ENCODE peak calls at places on chromosomes 13 and 19, in five cellular contexts. R is heart left ventricle, E is AG10803, B is endothelial cell, G is lower leg skin. Z is an unnamed sample.
A peak's percentile ranks its signal among the peaks of the same experiment; 100 is the strongest.

GRCh38 chr19:45402469-45403070 is 2.3 kb downstream of the PPP1R13L start:
- DNase-seq in E (peak; percentile 44), B (peak; percentile 79), R (peak; percentile 55), G (no peak), Z (peak; percentile 57)

GRCh38 chr19:33767898-33768413 is 28.7 kb upstream of the KCTD15 start:
- DNase-seq in G (no peak), R (no peak), E (no peak), B (peak; percentile 91), Z (no peak)

GRCh38 chr13:24063281-24063851 is 97.2 kb upstream of the SPATA13 start:
- DNase-seq in R (peak; percentile 71), E (no peak), B (no peak), G (no peak), Z (no peak)

GRCh38 chr13:30132623-30133553 is 174.5 kb downstream of the KATNAL1 start:
- DNase-seq in G (peak; percentile 100), R (peak; percentile 93), B (peak; percentile 100), E (peak; percentile 90), Z (peak; percentile 90)

GRCh38 chr13:98144501-98145350 is 1.8 kb downstream of the FARP1 start:
- DNase-seq in E (peak; percentile 69), G (no peak), B (peak; percentile 23), R (no peak), Z (no peak)

GRCh38 chr13:51243832-51244231 is 21.6 kb downstream of the FAM124A start:
- DNase-seq in B (no peak), R (no peak), E (no peak), G (no peak), Z (no peak)

GRCh38 chr13:106586764-106587163 is 18.8 kb upstream of the ARGLU1 start:
- DNase-seq in E (no peak), G (no peak), R (no peak), B (no peak), Z (no peak)

GRCh38 chr19:16386619-16387240 is 62.1 kb downstream of the KLF2 start:
- DNase-seq in G (no peak), B (peak; percentile 58), E (peak; percentile 67), R (no peak), Z (peak; percentile 69)

GRCh38 chr19:11046608-11047354 is 42.5 kb upstream of the LDLR start:
- DNase-seq in R (no peak), G (no peak), E (no peak), B (no peak), Z (no peak)

GRCh38 chr13:98890186-98890585 is 87.7 kb downstream of the DOCK9 start:
- DNase-seq in G (no peak), E (peak; percentile 86), B (no peak), R (no peak), Z (no peak)

GRCh38 chr19:679418-680286 is 3.5 kb downstream of the FSTL3 start:
- DNase-seq in B (peak; percentile 45), G (peak; percentile 95), R (peak; percentile 80), E (peak; percentile 72), Z (no peak)

GRCh38 chr13:108113407-108113806 is 101.9 kb downstream of the LIG4 start:
- DNase-seq in B (no peak), G (no peak), R (no peak), E (no peak), Z (no peak)

GRCh38 chr19:40717325-40717879 is 490 bp downstream of the ITPKC start:
- DNase-seq in E (no peak), G (peak; percentile 92), R (no peak), B (no peak), Z (no peak)

GRCh38 chr13:23321534-23322241 is 111.8 kb downstream of the SACS start:
- DNase-seq in E (peak; percentile 93), R (peak; percentile 45), G (peak; percentile 91), B (no peak), Z (peak; percentile 68)

GRCh38 chr19:11091343-11092153 is 2.3 kb downstream of the LDLR start:
- DNase-seq in R (peak; percentile 57), E (peak; percentile 96), B (peak; percentile 51), G (peak; percentile 94), Z (no peak)

GRCh38 chr13:111610879-111611278 is 290.4 kb downstream of the TEX29 start:
- DNase-seq in G (peak; percentile 56), R (no peak), E (no peak), B (no peak), Z (no peak)

GRCh38 chr13:29733069-29733700 is 117.2 kb downstream of the UBL3 start:
- DNase-seq in R (no peak), E (no peak), G (no peak), B (no peak), Z (no peak)

GRCh38 chr19:15449620-15450527 is at the start of gene WIZ:
- DNase-seq in E (peak; percentile 73), G (peak; percentile 96), R (peak; percentile 89), B (peak; percentile 81), Z (peak; percentile 92)

GRCh38 chr19:56765107-56765506 is 75.4 kb downstream of the PEG3 start:
- DNase-seq in E (no peak), G (no peak), R (peak; percentile 71), B (no peak), Z (no peak)

GRCh38 chr13:24006520-24007248 is 109.4 kb upstream of the C1QTNF9B start:
- DNase-seq in R (no peak), E (no peak), G (no peak), B (no peak), Z (no peak)

GRCh38 chr13:97982286-97982685 is 28.8 kb downstream of the IPO5 start:
- DNase-seq in G (no peak), E (peak; percentile 56), B (no peak), R (no peak), Z (no peak)

GRCh38 chr19:33193864-33194362 is at the start of gene LRP3:
- DNase-seq in E (peak; percentile 20), G (no peak), B (no peak), R (peak; percentile 69), Z (no peak)

GRCh38 chr19:800360-801029 is 3.2 kb downstream of the PTBP1 start:
- DNase-seq in R (peak; percentile 19), E (no peak), G (no peak), B (no peak), Z (no peak)

GRCh38 chr19:39142655-39143054 is 17.1 kb downstream of the PAK4 start:
- DNase-seq in R (no peak), E (no peak), G (no peak), B (no peak), Z (no peak)

GRCh38 chr19:10899171-10899653 is 27.9 kb downstream of the CARM1 start:
- DNase-seq in R (peak; percentile 50), E (no peak), B (no peak), G (no peak), Z (no peak)

GRCh38 chr13:35648109-35648508 is 171.6 kb upstream of the MAB21L1 start:
- DNase-seq in R (no peak), E (peak; percentile 11), B (no peak), G (no peak), Z (no peak)

GRCh38 chr13:49530452-49530851 is 34.7 kb downstream of the PHF11 start:
- DNase-seq in B (no peak), E (no peak), G (no peak), R (no peak), Z (no peak)

GRCh38 chr19:30111051-30111450 is 169.0 kb downstream of the URI1 start:
- DNase-seq in E (peak; percentile 5), R (no peak), B (no peak), G (no peak), Z (no peak)

GRCh38 chr13:99230991-99231390 is 27.2 kb downstream of the GPR18 start:
- DNase-seq in R (no peak), B (no peak), G (no peak), E (no peak), Z (no peak)

GRCh38 chr13:105196052-105196451 is 1339.4 kb downstream of the EFNB2 start:
- DNase-seq in R (no peak), E (peak; percentile 54), B (no peak), G (no peak), Z (no peak)

GRCh38 chr13:23901365-23901764 is 4.1 kb upstream of the C1QTNF9B start:
- DNase-seq in R (no peak), B (no peak), E (no peak), G (no peak), Z (no peak)

GRCh38 chr13:50596103-50596502 is 247.4 kb downstream of the DLEU7 start:
- DNase-seq in G (no peak), R (no peak), B (no peak), E (no peak), Z (no peak)

GRCh38 chr19:7382694-7383093 is 34.0 kb downstream of the ARHGEF18 start:
- DNase-seq in G (no peak), E (no peak), R (no peak), B (no peak), Z (no peak)
- TF ChIP-seq CTCF in G (no peak), E (no peak), R (no peak), B (no peak), Z (no peak)

GRCh38 chr19:20244356-20244755 is 77.3 kb downstream of the ZNF486 start:
- DNase-seq in G (no peak), R (no peak), B (no peak), E (no peak), Z (no peak)

GRCh38 chr19:20243629-20244028 is 76.6 kb downstream of the ZNF486 start:
- DNase-seq in G (no peak), R (no peak), E (no peak), B (no peak), Z (no peak)

GRCh38 chr19:20250627-20251026 is 83.6 kb downstream of the ZNF486 start:
- DNase-seq in R (no peak), E (no peak), B (no peak), G (no peak), Z (no peak)

GRCh38 chr19:20245309-20245708 is 78.3 kb downstream of the ZNF486 start:
- DNase-seq in E (no peak), B (no peak), R (no peak), G (no peak), Z (no peak)

DNA sequence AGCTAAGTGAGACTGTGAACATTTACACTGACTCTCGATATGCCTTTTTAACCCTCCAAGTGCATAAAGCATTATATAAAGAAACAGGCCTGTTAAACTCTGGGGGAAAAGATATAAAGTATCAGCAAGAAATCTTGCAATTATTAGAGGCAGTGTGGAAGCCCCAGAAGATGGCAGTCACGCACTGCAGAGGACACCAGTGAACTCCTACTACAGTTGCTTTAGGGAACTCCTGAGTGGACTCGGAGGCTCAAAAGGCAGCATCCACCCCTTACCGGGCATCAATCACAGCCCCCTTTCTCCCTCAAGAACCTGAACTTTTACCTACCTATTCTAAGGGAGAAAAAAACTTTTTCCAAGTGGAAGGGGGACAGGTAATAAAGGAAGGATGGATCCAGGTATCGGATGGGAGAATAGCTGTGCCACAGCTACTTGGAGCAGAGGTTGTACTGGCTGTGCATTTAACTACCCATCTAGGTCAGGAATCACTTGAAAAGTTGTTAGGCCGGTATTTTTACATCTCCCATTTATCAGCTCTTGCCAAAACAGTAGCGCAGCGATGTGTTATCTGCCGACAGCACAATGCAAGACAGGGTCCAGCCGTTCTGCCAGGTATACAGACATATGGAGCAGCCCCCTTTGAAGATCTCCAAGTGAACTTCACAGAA is 80.1 kb downstream of the ZNF486 start:
- DNase-seq in G (no peak), R (no peak), B (peak; percentile 45), E (peak; percentile 2), Z (no peak)
- TF ChIP-seq CTCF in G (no peak), R (peak; percentile 16), B (no peak), E (peak; percentile 31), Z (peak; percentile 19)

DNA sequence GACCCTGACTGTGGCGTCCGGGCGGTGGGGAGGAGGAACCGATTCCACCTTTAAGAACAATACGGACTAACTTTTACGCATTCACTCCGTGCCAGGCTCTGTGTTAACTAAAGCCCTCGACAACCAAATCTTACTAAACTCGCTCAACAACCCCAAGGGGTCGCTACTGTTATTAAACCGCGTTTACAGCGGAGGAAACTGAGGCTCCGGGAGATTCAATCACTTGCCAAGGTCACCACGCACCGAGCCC is 1.2 kb downstream of the SAMD1 start:
- DNase-seq in R (no peak), E (no peak), G (no peak), B (no peak), Z (no peak)
- TF ChIP-seq CTCF in R (no peak), E (peak; percentile 19), G (no peak), B (peak; percentile 14), Z (peak; percentile 27)

GRCh38 chr13:88979465-88980180 is 1308.5 kb downstream of the SLITRK5 start:
- DNase-seq in G (no peak), R (peak; percentile 28), B (no peak), E (no peak), Z (no peak)
- TF ChIP-seq CTCF in G (no peak), R (no peak), B (no peak), E (no peak), Z (peak; percentile 24)

Z was measured in GM10248.